ENCODE peak calls at places on chromosomes 13 and 19, in eight cellular contexts. O is adrenal gland; G is SK-N-SH; Y is iPS-NIHi11; F is activated CD8-positive, alpha-beta memory T cell treated with anti-CD3 and anti-CD28 coated beads for 1 hour; A is mucosa of descending colon; C is activated naive CD8-positive, alpha-beta T cell treated with anti-CD3 and anti-CD28 coated beads, Interleukin-2, amount 50 U/mL, for 24 hours; V is endodermal cell. B is an unnamed sample.

GRCh38 chr13:75596657-75597182 is 39.4 kb upstream of the LMO7 start:
- DNase-seq in C (no peak), G (no peak), A (no peak), V (no peak), Y (no peak), O (no peak), F (no peak), B (no peak)

GRCh38 chr13:28606466-28606865 is 52.5 kb upstream of the POMP start:
- DNase-seq in C (no peak), V (no peak), O (no peak), F (no peak), G (no peak), Y (no peak), A (no peak), B (no peak)

GRCh38 chr13:26010487-26011207 is 41.2 kb downstream of the SHISA2 start:
- DNase-seq in F (no peak), Y (no peak), O (no peak), G (no peak), V (no peak), C (no peak), A (no peak), B (no peak)

GRCh38 chr13:26442541-26442940 is 114.9 kb upstream of the WASF3 start:
- DNase-seq in Y (no peak), O (no peak), V (no peak), A (no peak), G (no peak), C (no peak), F (no peak), B (no peak)

GRCh38 chr19:16585808-16586476 is 13.7 kb upstream of the SLC35E1 start:
- DNase-seq in F (no peak), A (no peak), Y (no peak), O (no peak), C (peak), G (no peak), V (no peak), B (no peak)

GRCh38 chr13:45333973-45334922 is 6.7 kb downstream of the TPT1 start:
- DNase-seq in F (no peak), O (no peak), V (peak), C (no peak), G (no peak), A (no peak), Y (no peak), B (no peak)

GRCh38 chr13:49560270-49561063 is 24.9 kb downstream of the RCBTB1 start:
- DNase-seq in A (no peak), G (no peak), O (peak), C (no peak), Y (peak), V (peak), F (no peak), B (no peak)

GRCh38 chr13:36712785-36713184 is 39.0 kb downstream of the SERTM1 start:
- DNase-seq in A (no peak), C (no peak), G (peak), Y (no peak), O (peak), F (no peak), V (no peak), B (no peak)

GRCh38 chr19:3621689-3622088 is 4.9 kb downstream of the CACTIN start:
- DNase-seq in A (no peak), O (no peak), F (no peak), Y (no peak), C (no peak), G (no peak), V (no peak), B (no peak)

GRCh38 chr13:105997436-105998232 is 537.8 kb downstream of the EFNB2 start:
- DNase-seq in V (no peak), F (no peak), A (no peak), O (no peak), Y (no peak), C (no peak), G (no peak), B (no peak)

GRCh38 chr19:54030895-54031586 is 32.7 kb downstream of the VSTM1 start:
- DNase-seq in O (no peak), V (peak), F (no peak), A (no peak), C (no peak), G (no peak), Y (no peak), B (no peak)

GRCh38 chr13:90732049-90732448 is 615.4 kb upstream of the MIR17HG start:
- DNase-seq in O (peak), F (no peak), C (no peak), A (no peak), G (no peak), Y (no peak), V (peak), B (no peak)

GRCh38 chr19:13037161-13037560 is 41.9 kb downstream of the NFIX start:
- DNase-seq in G (no peak), Y (no peak), V (peak), A (no peak), C (no peak), F (no peak), O (no peak), B (no peak)

GRCh38 chr13:30121666-30122065 is 185.7 kb downstream of the KATNAL1 start:
- DNase-seq in Y (no peak), C (no peak), G (no peak), A (no peak), V (no peak), O (no peak), F (no peak), B (no peak)

GRCh38 chr13:37657134-37657533 is 58.6 kb upstream of the POSTN start:
- DNase-seq in V (no peak), Y (no peak), O (no peak), A (no peak), G (no peak), F (no peak), C (no peak), B (no peak)

GRCh38 chr13:30810261-30810701 is 74.9 kb downstream of the ALOX5AP start:
- DNase-seq in G (peak), A (no peak), V (no peak), O (peak), C (no peak), F (no peak), Y (no peak), B (no peak)

GRCh38 chr13:110616103-110617101 is 1.1 kb downstream of the NAXD start:
- DNase-seq in A (peak), F (no peak), Y (no peak), V (peak), O (peak), G (peak), C (peak), B (no peak)

GRCh38 chr13:52749446-52749845 is 9.8 kb upstream of the CNMD start:
- DNase-seq in Y (no peak), F (no peak), A (no peak), C (no peak), O (no peak), G (peak), V (no peak), B (no peak)